ENCODE peak calls at places on chromosomes 13 and 19, in four cellular contexts. One of them, this sample, is unnamed.

GRCh38 chr13:42474954-42475353 is 99.0 kb upstream of the TNFSF11 start:
- DNase-seq in fibroblast of lung: peak
- DNase-seq in T-helper 1 cell: no peak
- DNase-seq in glutamatergic neuron: no peak
- DNase-seq in this sample: no peak

GRCh38 chr19:29084266-29084665 is 128.7 kb downstream of the UQCRFS1 start:
- DNase-seq in fibroblast of lung: no peak
- DNase-seq in T-helper 1 cell: no peak
- DNase-seq in glutamatergic neuron: peak
- DNase-seq in this sample: no peak

GRCh38 chr19:45125975-45126493 is 33.1 kb downstream of the PPP1R37 start:
- DNase-seq in fibroblast of lung: peak
- DNase-seq in T-helper 1 cell: peak
- DNase-seq in glutamatergic neuron: peak
- DNase-seq in this sample: peak

GRCh38 chr19:45091031-45091918 is 1.7 kb upstream of the PPP1R37 start:
- DNase-seq in fibroblast of lung: peak
- DNase-seq in T-helper 1 cell: peak
- DNase-seq in glutamatergic neuron: peak
- DNase-seq in this sample: peak

GRCh38 chr19:49434907-49435577 is 6.3 kb downstream of the SLC17A7 start:
- DNase-seq in fibroblast of lung: no peak
- DNase-seq in T-helper 1 cell: no peak
- DNase-seq in glutamatergic neuron: no peak
- DNase-seq in this sample: no peak

GRCh38 chr13:32323912-32324311 is 8.6 kb downstream of the BRCA2 start:
- DNase-seq in fibroblast of lung: peak
- DNase-seq in T-helper 1 cell: no peak
- DNase-seq in glutamatergic neuron: no peak
- DNase-seq in this sample: no peak

GRCh38 chr19:13018037-13018914 is 23.0 kb downstream of the NFIX start:
- DNase-seq in fibroblast of lung: peak
- DNase-seq in T-helper 1 cell: no peak
- DNase-seq in glutamatergic neuron: no peak
- DNase-seq in this sample: no peak

GRCh38 chr19:54469496-54469934 is 3.6 kb downstream of the CDC42EP5 start:
- DNase-seq in fibroblast of lung: no peak
- DNase-seq in T-helper 1 cell: no peak
- DNase-seq in glutamatergic neuron: no peak
- DNase-seq in this sample: peak

GRCh38 chr19:2308114-2308556 is at the start of gene LINGO3:
- DNase-seq in fibroblast of lung: no peak
- DNase-seq in T-helper 1 cell: no peak
- DNase-seq in glutamatergic neuron: no peak
- DNase-seq in this sample: no peak

GRCh38 chr19:7852851-7853759 is 21.1 kb downstream of the PRR36 start:
- DNase-seq in fibroblast of lung: peak
- DNase-seq in T-helper 1 cell: peak
- DNase-seq in glutamatergic neuron: peak
- DNase-seq in this sample: peak

GRCh38 chr13:51303063-51303552 is 36.4 kb upstream of the SERPINE3 start:
- DNase-seq in fibroblast of lung: no peak
- DNase-seq in T-helper 1 cell: no peak
- DNase-seq in glutamatergic neuron: peak
- DNase-seq in this sample: no peak

GRCh38 chr19:41339936-41340335 is 13.8 kb downstream of the TGFB1 start:
- DNase-seq in fibroblast of lung: peak
- DNase-seq in T-helper 1 cell: no peak
- DNase-seq in glutamatergic neuron: no peak
- DNase-seq in this sample: no peak

GRCh38 chr13:46010148-46010547 is 42.4 kb downstream of the ZC3H13 start:
- DNase-seq in fibroblast of lung: no peak
- DNase-seq in T-helper 1 cell: no peak
- DNase-seq in glutamatergic neuron: no peak
- DNase-seq in this sample: peak

GRCh38 chr19:6068711-6069110 is 41.6 kb downstream of the RFX2 start:
- DNase-seq in fibroblast of lung: no peak
- DNase-seq in T-helper 1 cell: no peak
- DNase-seq in glutamatergic neuron: no peak
- DNase-seq in this sample: no peak

GRCh38 chr13:78024996-78025395 is 106.4 kb upstream of the EDNRB start:
- DNase-seq in fibroblast of lung: no peak
- DNase-seq in T-helper 1 cell: no peak
- DNase-seq in glutamatergic neuron: no peak
- DNase-seq in this sample: no peak

GRCh38 chr13:93766719-93767118 is 540.1 kb downstream of the GPC6 start:
- DNase-seq in fibroblast of lung: no peak
- DNase-seq in T-helper 1 cell: no peak
- DNase-seq in glutamatergic neuron: no peak
- DNase-seq in this sample: no peak

GRCh38 chr19:7679017-7679720 is 1.5 kb upstream of the TRAPPC5 start:
- DNase-seq in fibroblast of lung: no peak
- DNase-seq in T-helper 1 cell: peak
- DNase-seq in glutamatergic neuron: peak
- DNase-seq in this sample: peak

GRCh38 chr19:1067341-1068103 is 555 bp downstream of the ARHGAP45 start:
- DNase-seq in fibroblast of lung: no peak
- DNase-seq in T-helper 1 cell: peak
- DNase-seq in glutamatergic neuron: no peak
- DNase-seq in this sample: no peak

GRCh38 chr19:13817615-13818371 is 22.6 kb downstream of the ZSWIM4 start:
- DNase-seq in fibroblast of lung: no peak
- DNase-seq in T-helper 1 cell: peak
- DNase-seq in glutamatergic neuron: peak
- DNase-seq in this sample: no peak

GRCh38 chr13:114259374-114259773 is 22.0 kb upstream of the UPF3A start:
- DNase-seq in fibroblast of lung: no peak
- DNase-seq in T-helper 1 cell: no peak
- DNase-seq in glutamatergic neuron: no peak
- DNase-seq in this sample: no peak

GRCh38 chr13:111867657-111868056 is 199.3 kb upstream of the SOX1 start:
- DNase-seq in fibroblast of lung: no peak
- DNase-seq in T-helper 1 cell: no peak
- DNase-seq in glutamatergic neuron: no peak
- DNase-seq in this sample: no peak

GRCh38 chr13:27293873-27294515 is 23.4 kb downstream of the RASL11A start:
- DNase-seq in fibroblast of lung: no peak
- DNase-seq in T-helper 1 cell: no peak
- DNase-seq in glutamatergic neuron: no peak
- DNase-seq in this sample: no peak

GRCh38 chr13:112722433-112723250 is 32.8 kb downstream of the ATP11A start:
- DNase-seq in fibroblast of lung: peak
- DNase-seq in T-helper 1 cell: no peak
- DNase-seq in glutamatergic neuron: no peak
- DNase-seq in this sample: peak

GRCh38 chr13:57437587-57437986 is 194.0 kb upstream of the PCDH17 start:
- DNase-seq in fibroblast of lung: no peak
- DNase-seq in T-helper 1 cell: no peak
- DNase-seq in glutamatergic neuron: no peak
- DNase-seq in this sample: no peak

GRCh38 chr19:46660008-46660517 is 919 bp downstream of the DACT3 start:
- DNase-seq in fibroblast of lung: no peak
- DNase-seq in T-helper 1 cell: no peak
- DNase-seq in glutamatergic neuron: peak
- DNase-seq in this sample: no peak

GRCh38 chr19:49056101-49056901 is 1.2 kb downstream of the CGB7 start:
- DNase-seq in fibroblast of lung: peak
- DNase-seq in T-helper 1 cell: peak
- DNase-seq in glutamatergic neuron: peak
- DNase-seq in this sample: peak

GRCh38 chr13:40190656-40191100 is 475.8 kb downstream of the FOXO1 start:
- DNase-seq in fibroblast of lung: peak
- DNase-seq in T-helper 1 cell: peak
- DNase-seq in glutamatergic neuron: no peak
- DNase-seq in this sample: peak

GRCh38 chr13:60617863-60618733 is 221.1 kb downstream of the TDRD3 start:
- DNase-seq in fibroblast of lung: peak
- DNase-seq in T-helper 1 cell: no peak
- DNase-seq in glutamatergic neuron: no peak
- DNase-seq in this sample: peak